ENCODE peak calls at places on chromosomes 3 and 15, in six cellular contexts. S is neural progenitor cell; P is CD4-positive, CD25-positive, alpha-beta regulatory T cell; T is thoracic aorta; W is HCT116; O is SK-N-SH. Q is an unnamed sample.

GRCh38 chr15:31350771-31351170 is 24.1 kb downstream of the KLF13 start:
- DNase-seq in T (no peak), W (no peak), O (no peak), P (no peak), S (no peak), Q (no peak)

GRCh38 chr3:10600159-10601125 is 95.1 kb upstream of the ATP2B2 start:
- DNase-seq in W (no peak), S (peak), T (no peak), O (peak), P (no peak), Q (no peak)

GRCh38 chr15:44726568-44727461 is 9.5 kb upstream of the TRIM69 start:
- DNase-seq in T (no peak), S (no peak), P (peak), W (peak), O (no peak), Q (peak)

GRCh38 chr3:20798666-20799065 is 612.7 kb upstream of the SGO1 start:
- DNase-seq in T (no peak), P (no peak), S (no peak), W (no peak), O (no peak), Q (no peak)

GRCh38 chr15:48578965-48579364 is 66.5 kb downstream of the FBN1 start:
- DNase-seq in W (no peak), O (no peak), S (no peak), T (no peak), P (no peak), Q (no peak)

GRCh38 chr3:112747624-112748023 is 99.0 kb downstream of the CD200R1L start:
- DNase-seq in S (no peak), P (no peak), O (no peak), T (no peak), W (no peak), Q (no peak)

GRCh38 chr3:169494982-169495381 is 168.5 kb downstream of the MECOM start:
- DNase-seq in O (no peak), T (no peak), W (no peak), P (no peak), S (no peak), Q (no peak)

GRCh38 chr3:138187296-138188012 is at the start of gene ARMC8:
- DNase-seq in O (peak), T (no peak), W (peak), S (peak), P (no peak), Q (no peak)

GRCh38 chr3:109369510-109369909 is 32.2 kb upstream of the DPPA4 start:
- DNase-seq in S (peak), P (no peak), T (no peak), W (peak), O (no peak), Q (no peak)

GRCh38 chr3:51276046-51276445 is 109.0 kb upstream of the MANF start:
- DNase-seq in W (no peak), S (no peak), O (no peak), P (no peak), T (no peak), Q (no peak)

GRCh38 chr15:50819344-50819743 is 53.8 kb upstream of the SPPL2A start:
- DNase-seq in W (no peak), S (no peak), O (no peak), P (no peak), T (no peak), Q (no peak)

GRCh38 chr3:88031543-88032148 is 27.2 kb downstream of the CGGBP1 start:
- DNase-seq in P (peak), W (no peak), O (no peak), S (no peak), T (no peak), Q (no peak)

GRCh38 chr3:106446271-106446670 is 577.5 kb upstream of the CBLB start:
- DNase-seq in W (no peak), P (no peak), O (no peak), S (no peak), T (no peak), Q (no peak)

GRCh38 chr15:40344631-40345120 is 3.9 kb upstream of the CCDC9B start:
- DNase-seq in T (no peak), O (peak), P (peak), S (peak), W (no peak), Q (no peak)

GRCh38 chr15:65245096-65245849 is 34.0 kb upstream of the CILP start:
- DNase-seq in W (no peak), P (no peak), T (no peak), O (no peak), S (no peak), Q (no peak)

GRCh38 chr3:42394579-42395288 is 15.7 kb downstream of the LYZL4 start:
- DNase-seq in O (no peak), P (no peak), W (no peak), T (no peak), S (no peak), Q (no peak)

GRCh38 chr3:166445865-166446264 is 608.6 kb upstream of the BCHE start:
- DNase-seq in S (no peak), O (no peak), P (no peak), W (no peak), T (no peak), Q (peak)

GRCh38 chr15:38883987-38884386 is 319.4 kb upstream of the RASGRP1 start:
- DNase-seq in P (no peak), S (no peak), O (peak), W (no peak), T (no peak), Q (no peak)

GRCh38 chr3:175940243-175940642 is 1081.1 kb downstream of the NAALADL2 start:
- DNase-seq in T (no peak), W (no peak), S (no peak), P (no peak), O (no peak), Q (no peak)

GRCh38 chr3:143439785-143440184 is 320.2 kb downstream of the CHST2 start:
- DNase-seq in T (no peak), W (no peak), S (no peak), O (no peak), P (no peak), Q (no peak)

GRCh38 chr3:177211503-177212277 is 14.4 kb upstream of the TBL1XR1 start:
- DNase-seq in O (no peak), T (no peak), S (no peak), W (no peak), P (no peak), Q (peak)
- H3K27ac ChIP-seq in O (no peak), T (no peak), S (no peak), W (no peak), P (peak), Q (peak)

GRCh38 chr15:66633851-66634250 is 68.1 kb upstream of the LCTL start:
- DNase-seq in W (no peak), O (no peak), P (no peak), T (no peak), S (no peak), Q (no peak)

GRCh38 chr15:66635006-66635405 is 67.0 kb upstream of the SMAD6 start:
- DNase-seq in T (no peak), P (no peak), S (no peak), W (no peak), O (no peak), Q (no peak)

GRCh38 chr15:66634540-66634939 is 67.5 kb upstream of the SMAD6 start:
- DNase-seq in S (no peak), P (no peak), T (no peak), O (no peak), W (no peak), Q (no peak)

GRCh38 chr15:66631616-66632263 is 65.9 kb upstream of the LCTL start:
- DNase-seq in P (no peak), T (no peak), O (peak), W (no peak), S (no peak), Q (no peak)

GRCh38 chr15:66633346-66633745 is 67.5 kb upstream of the LCTL start:
- DNase-seq in W (no peak), T (no peak), P (no peak), O (no peak), S (no peak), Q (no peak)
- H3K27ac ChIP-seq in W (no peak), T (no peak), P (no peak), O (no peak), S (no peak), Q (no peak)

DNA sequence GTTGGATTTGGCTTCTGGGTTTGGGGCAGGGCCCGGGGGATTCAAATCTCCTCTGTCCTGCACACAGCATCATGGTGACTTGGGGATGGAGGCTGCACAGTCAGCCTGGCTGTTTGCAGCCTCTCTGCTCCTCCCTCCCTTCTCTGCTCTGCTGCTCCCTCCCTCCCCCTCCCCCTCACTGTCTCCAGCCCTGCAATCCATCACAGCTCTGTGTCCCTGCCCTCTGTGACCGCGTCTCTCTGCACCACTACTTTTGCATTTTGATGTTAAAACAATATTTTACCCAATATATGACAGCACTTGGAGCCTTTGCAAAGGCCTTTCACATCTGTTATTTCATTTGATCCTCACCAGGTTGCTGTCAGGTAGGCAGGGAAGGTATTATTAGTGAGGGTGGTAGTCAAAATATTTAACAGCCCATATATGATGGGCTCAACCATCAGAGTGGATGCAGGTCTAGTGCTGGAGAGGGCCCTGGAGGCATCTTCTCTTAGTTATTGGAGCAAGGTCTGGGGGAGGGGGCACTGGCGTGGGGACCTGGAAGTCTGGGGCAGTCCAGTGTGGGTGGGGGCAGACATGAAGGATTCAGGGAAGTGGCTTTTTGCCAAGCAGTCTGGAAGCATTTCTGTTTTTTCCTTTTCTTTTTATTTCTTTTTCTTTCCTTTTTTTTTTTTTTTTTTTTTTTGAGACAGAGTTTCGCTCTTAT is 16.3 kb upstream of the VPS8 start:
- DNase-seq in T (no peak), W (no peak), O (peak), S (peak), P (no peak), Q (no peak)
- H3K27ac ChIP-seq in T (no peak), W (no peak), O (no peak), S (no peak), P (no peak), Q (no peak)

GRCh38 chr3:57052662-57053061 is 7.8 kb upstream of the SPATA12 start:
- DNase-seq in W (no peak), P (no peak), O (no peak), T (no peak), S (no peak), Q (no peak)

GRCh38 chr3:57048052-57048671 is 12.3 kb upstream of the SPATA12 start:
- DNase-seq in W (no peak), T (no peak), P (no peak), O (no peak), S (no peak), Q (no peak)

GRCh38 chr3:57046120-57046519 is 14.3 kb upstream of the SPATA12 start:
- DNase-seq in S (no peak), W (no peak), O (no peak), P (no peak), T (no peak), Q (no peak)

GRCh38 chr3:57053122-57053521 is 7.3 kb upstream of the SPATA12 start:
- DNase-seq in T (no peak), S (no peak), O (no peak), W (no peak), P (no peak), Q (no peak)

GRCh38 chr3:57048728-57049127 is 11.7 kb upstream of the SPATA12 start:
- DNase-seq in T (no peak), W (no peak), P (no peak), S (no peak), O (no peak), Q (no peak)
- H3K27ac ChIP-seq in T (no peak), W (no peak), P (no peak), S (no peak), O (no peak), Q (no peak)

DNA sequence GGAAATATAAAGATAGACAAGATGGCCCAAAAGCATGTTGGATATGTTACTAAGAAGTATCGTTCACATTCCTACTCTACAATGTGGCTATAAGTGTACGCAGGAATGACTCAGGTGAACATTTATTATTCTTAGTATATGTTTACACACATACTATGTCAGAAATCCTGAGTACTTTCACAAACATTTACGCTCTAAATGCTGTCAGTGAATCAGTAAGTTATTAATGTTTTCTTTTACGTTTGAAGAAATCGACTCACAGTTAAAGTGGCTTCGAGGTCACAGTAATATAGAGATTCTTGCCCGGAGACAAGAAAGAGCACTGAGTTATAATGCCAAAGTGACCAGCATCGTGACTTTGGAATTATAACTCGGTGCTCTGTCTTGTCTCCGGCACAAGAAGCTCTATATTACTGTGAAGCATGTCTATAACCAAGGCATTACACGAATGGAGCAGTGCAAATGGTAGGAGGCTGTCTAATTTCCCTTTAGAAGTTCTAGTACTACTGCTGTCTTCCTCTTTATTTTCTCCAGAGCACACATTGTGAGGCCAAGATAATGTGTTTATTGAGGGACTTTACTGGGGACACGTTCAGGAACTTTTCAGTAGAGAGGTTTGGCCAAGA is 61.8 kb upstream of the P3H2 start:
- DNase-seq in P (no peak), O (no peak), S (no peak), W (no peak), T (no peak), Q (no peak)
- H3K27ac ChIP-seq in P (no peak), O (no peak), S (no peak), W (no peak), T (no peak), Q (peak)

GRCh38 chr3:47612178-47612577 is 33.5 kb upstream of the CSPG5 start:
- DNase-seq in S (no peak), W (no peak), T (no peak), O (no peak), P (no peak), Q (no peak)

GRCh38 chr3:47611577-47611976 is 32.9 kb upstream of the CSPG5 start:
- DNase-seq in P (no peak), O (no peak), W (no peak), T (no peak), S (no peak), Q (no peak)

GRCh38 chr3:47613723-47614122 is 35.1 kb upstream of the CSPG5 start:
- DNase-seq in P (no peak), W (no peak), S (no peak), O (no peak), T (no peak), Q (no peak)

GRCh38 chr3:47614788-47615187 is 36.1 kb upstream of the CSPG5 start:
- DNase-seq in S (no peak), O (no peak), T (no peak), P (no peak), W (no peak), Q (no peak)

GRCh38 chr3:47612879-47613278 is 34.2 kb upstream of the CSPG5 start:
- DNase-seq in W (no peak), O (no peak), T (no peak), S (no peak), P (no peak), Q (no peak)
- H3K27ac ChIP-seq in W (no peak), O (no peak), T (peak), S (no peak), P (no peak), Q (no peak)

GRCh38 chr3:100386437-100387064 is 14.3 kb downstream of the TOMM70 start:
- DNase-seq in O (no peak), T (no peak), W (no peak), S (no peak), P (no peak), Q (no peak)
- H3K27ac ChIP-seq in O (peak), T (no peak), W (no peak), S (no peak), P (no peak), Q (no peak)

Q was measured in epithelial cell of prostate.